ENCODE peak calls at places on chromosomes 3 and 15, in five cellular contexts. K, D, Z, S and F are unnamed samples.

GRCh38 chr15:79440355-79440908 is 8.3 kb downstream of the MINAR1 start:
- DNase-seq in Z (no peak), K (no peak), S (no peak), D (no peak), F (no peak)

GRCh38 chr3:58471025-58471887 is 20.6 kb upstream of the KCTD6 start:
- DNase-seq in S (peak; percentile 95), K (no peak), Z (no peak), D (peak; percentile 19), F (peak; percentile 98)

GRCh38 chr3:155572085-155572484 is 172.8 kb downstream of the PLCH1 start:
- DNase-seq in D (no peak), K (no peak), Z (no peak), S (no peak), F (no peak)

GRCh38 chr15:57611938-57612337 is 20.2 kb downstream of the MYZAP start:
- DNase-seq in Z (peak; percentile 19), D (no peak), S (peak; percentile 12), K (no peak), F (peak; percentile 45)

GRCh38 chr3:105904683-105905320 is 36.0 kb upstream of the CBLB start:
- DNase-seq in K (no peak), D (no peak), Z (no peak), S (no peak), F (no peak)

GRCh38 chr3:2657971-2658370 is 452.2 kb downstream of the IL5RA start:
- DNase-seq in Z (no peak), S (no peak), K (no peak), D (no peak), F (no peak)

GRCh38 chr15:72136170-72137051 is 18.2 kb downstream of the SENP8 start:
- DNase-seq in D (no peak), Z (no peak), K (no peak), S (no peak), F (peak; percentile 19)

GRCh38 chr15:44082558-44083151 is 112.4 kb downstream of the FRMD5 start:
- DNase-seq in D (no peak), K (no peak), Z (no peak), S (no peak), F (no peak)

GRCh38 chr3:62795978-62796635 is 79.1 kb downstream of the CADPS start:
- DNase-seq in D (no peak), Z (no peak), K (no peak), S (no peak), F (no peak)

GRCh38 chr15:29677871-29678431 is 144.3 kb downstream of the TJP1 start:
- DNase-seq in S (no peak), Z (no peak), D (no peak), K (no peak), F (no peak)

GRCh38 chr15:70259030-70259424 is 161.3 kb upstream of the TLE3 start:
- DNase-seq in Z (no peak), S (no peak), D (peak; percentile 61), K (no peak), F (peak; percentile 30)

GRCh38 chr3:98556164-98557130 is 24.7 kb downstream of the GPR15 start:
- DNase-seq in D (no peak), S (no peak), K (no peak), Z (no peak), F (no peak)

GRCh38 chr3:153927107-153927506 is 194.1 kb upstream of the ARHGEF26 start:
- DNase-seq in D (no peak), K (no peak), S (no peak), Z (no peak), F (peak; percentile 46)

GRCh38 chr3:73401058-73401457 is 223.7 kb downstream of the PDZRN3 start:
- DNase-seq in D (no peak), Z (no peak), K (no peak), S (no peak), F (no peak)

GRCh38 chr15:57003418-57003817 is 85.0 kb downstream of the TCF12 start:
- DNase-seq in K (no peak), D (no peak), S (no peak), Z (no peak), F (no peak)

GRCh38 chr3:70090322-70090913 is 90.9 kb downstream of the SAMMSON start:
- DNase-seq in Z (peak; percentile 39), K (no peak), D (peak; percentile 27), S (no peak), F (peak; percentile 28)

GRCh38 chr15:88049509-88049908 is 207.0 kb downstream of the NTRK3 start:
- DNase-seq in S (no peak), K (no peak), Z (no peak), D (no peak), F (no peak)

GRCh38 chr3:38996193-38996592 is 55.6 kb downstream of the SCN11A start:
- DNase-seq in Z (no peak), D (no peak), K (no peak), S (no peak), F (no peak)

GRCh38 chr15:93165737-93166136 is 76.7 kb upstream of the RGMA start:
- DNase-seq in K (no peak), D (no peak), S (no peak), Z (no peak), F (no peak)

GRCh38 chr3:136644200-136644599 is 108.0 kb downstream of the STAG1 start:
- DNase-seq in Z (peak; percentile 30), D (no peak), K (no peak), S (no peak), F (no peak)

GRCh38 chr3:54188176-54188791 is 65.9 kb downstream of the CACNA2D3 start:
- DNase-seq in D (peak; percentile 58), S (peak; percentile 53), K (no peak), Z (no peak), F (peak; percentile 66)

DNA sequence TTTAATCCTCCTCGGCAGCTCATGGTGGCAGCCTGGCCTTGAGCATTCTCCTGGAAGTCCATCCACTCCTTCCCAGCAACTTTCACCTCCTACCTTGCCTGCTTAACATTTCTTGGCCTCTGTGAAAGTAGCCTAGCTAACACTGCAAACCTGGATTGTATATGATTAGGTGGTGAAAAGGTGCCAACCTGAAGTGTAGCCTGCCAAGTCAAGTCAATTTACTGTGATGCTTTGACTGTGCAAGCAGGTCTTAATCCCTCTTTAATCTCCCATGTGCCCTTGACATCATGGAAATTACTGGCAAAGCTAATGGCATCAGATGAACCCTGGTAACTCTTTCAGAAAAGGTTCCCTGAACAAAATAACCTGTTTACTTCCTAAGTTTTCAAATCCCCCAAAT is 169.7 kb upstream of the NR2F2 start:
- DNase-seq in Z (no peak), K (no peak), D (no peak), S (no peak), F (no peak)
- TF ChIP-seq JUND in Z (no peak), K (no peak), D (no peak), S (no peak), F (no peak)

GRCh38 chr15:98800437-98801233 is 152.3 kb downstream of the IGF1R start:
- DNase-seq in S (peak; percentile 54), K (peak; percentile 74), D (no peak), Z (peak; percentile 44), F (peak; percentile 40)

GRCh38 chr15:98802187-98802586 is 153.8 kb downstream of the IGF1R start:
- DNase-seq in K (no peak), S (no peak), D (no peak), Z (no peak), F (no peak)

GRCh38 chr15:98799991-98800390 is 151.7 kb downstream of the IGF1R start:
- DNase-seq in K (no peak), Z (no peak), D (no peak), S (no peak), F (no peak)

GRCh38 chr15:98799461-98799971 is 151.2 kb downstream of the IGF1R start:
- DNase-seq in D (no peak), S (peak; percentile 52), Z (no peak), K (no peak), F (no peak)

DNA sequence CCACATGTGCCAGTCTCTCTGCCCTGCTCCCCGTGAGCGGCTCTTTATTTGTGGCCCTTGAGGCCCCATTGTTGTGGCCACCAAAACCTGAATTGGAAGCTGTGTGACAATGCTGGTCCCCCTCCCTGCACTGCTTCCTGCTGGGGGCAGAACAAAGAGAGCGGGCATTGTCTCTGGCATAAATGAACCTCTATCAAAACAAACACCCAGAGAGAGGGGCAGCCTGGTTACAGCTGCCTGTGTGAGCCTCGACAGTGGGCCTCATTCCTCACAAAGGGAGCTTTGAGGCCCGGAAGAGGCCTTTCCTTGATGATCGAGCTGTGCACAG is 152.9 kb downstream of the IGF1R start:
- DNase-seq in D (no peak), S (no peak), Z (no peak), K (no peak), F (no peak)
- TF ChIP-seq JUND in D (no peak), S (no peak), Z (no peak), K (no peak), F (no peak)

GRCh38 chr15:49270541-49271421 is 100.7 kb downstream of the GALK2 start:
- DNase-seq in Z (no peak), K (no peak), D (no peak), S (no peak), F (no peak)

GRCh38 chr15:49279481-49280186 is 109.6 kb downstream of the GALK2 start:
- DNase-seq in Z (no peak), K (no peak), D (no peak), S (no peak), F (no peak)

DNA sequence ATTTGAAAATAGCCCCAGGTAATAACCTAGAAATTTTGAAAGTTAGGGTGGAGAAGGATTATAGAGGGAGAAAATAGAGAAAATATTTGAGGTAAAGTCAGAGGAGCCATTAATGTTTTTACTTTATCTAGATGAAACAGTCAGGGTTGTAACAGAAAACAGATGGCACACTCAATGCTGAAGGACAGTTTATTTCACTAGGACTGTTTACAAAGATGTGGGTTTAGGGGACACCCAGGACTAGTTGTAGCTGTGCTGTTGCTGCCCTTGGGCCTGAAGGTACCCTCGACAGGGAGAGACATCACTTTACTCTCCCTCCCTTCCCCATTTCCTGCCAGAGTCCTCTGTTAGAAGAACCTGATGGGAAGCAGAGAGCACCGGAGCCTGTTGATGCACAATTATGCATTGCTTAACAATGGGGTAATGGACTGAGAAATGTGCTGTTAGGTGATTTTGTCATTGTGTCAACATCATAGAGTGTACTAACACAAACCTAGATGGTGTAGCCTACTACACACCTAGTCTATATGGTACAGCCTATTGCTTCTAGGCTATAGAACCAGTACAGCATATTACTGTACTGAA is 103.8 kb downstream of the GALK2 start:
- DNase-seq in S (no peak), K (no peak), D (no peak), Z (peak; percentile 55), F (no peak)
- TF ChIP-seq JUND in S (no peak), K (no peak), D (no peak), Z (no peak), F (no peak)

GRCh38 chr3:165507060-165507459 is 310.9 kb upstream of the SLITRK3 start:
- DNase-seq in K (no peak), S (no peak), D (no peak), Z (no peak), F (no peak)

GRCh38 chr3:165505657-165506056 is 309.5 kb upstream of the SLITRK3 start:
- DNase-seq in Z (no peak), S (no peak), D (no peak), K (no peak), F (no peak)

GRCh38 chr3:165504554-165504953 is 308.4 kb upstream of the SLITRK3 start:
- DNase-seq in K (no peak), S (no peak), D (no peak), Z (no peak), F (no peak)

GRCh38 chr3:165503346-165503745 is 307.2 kb upstream of the SLITRK3 start:
- DNase-seq in Z (no peak), S (no peak), D (no peak), K (no peak), F (no peak)

DNA sequence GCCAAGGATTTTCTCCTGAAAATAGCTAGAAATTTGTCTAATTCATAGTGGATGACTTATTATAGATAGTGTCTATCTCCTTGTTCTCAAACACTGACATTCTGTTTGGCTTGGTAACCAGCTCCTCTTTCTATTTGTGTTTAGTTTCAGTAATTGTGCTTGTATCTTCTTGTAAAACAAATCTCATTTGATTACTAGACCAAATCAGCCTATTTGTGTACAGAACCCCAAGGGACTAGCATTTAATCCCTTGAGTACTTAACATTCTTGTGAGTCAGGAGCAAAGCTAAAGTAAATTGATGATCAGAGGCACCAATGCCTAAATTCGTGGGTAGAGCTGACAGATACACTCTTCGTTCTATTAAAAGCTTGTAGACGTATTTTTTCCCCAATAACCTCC is 306.5 kb upstream of the SLITRK3 start:
- DNase-seq in D (no peak), Z (no peak), S (no peak), K (no peak), F (no peak)
- TF ChIP-seq JUND in D (no peak), Z (no peak), S (no peak), K (no peak), F (no peak)